ENCODE peak calls at places on chromosomes 13 and 19, in seven cellular contexts. Z is stimulated activated effector memory CD8-positive, alpha-beta T cell treated with anti-CD3 and anti-CD28 coated beads, Interleukin-12 subunit alpha, Interleukin-12 subunit beta, amount 100 ng/mL, for 72 hours; B is activated T-cell treated with anti-CD3 and anti-CD28 coated beads, Interleukin-2, amount 50 U/mL, for 72 hours; G is stimulated activated CD4-positive, alpha-beta T cell treated with anti-CD3 and anti-CD28 coated beads, Interleukin-1b, Interleukin-23, amount 100 ng/mL, for 24 hours; W is hypothalamus; R is SHP77; I is activated naive CD8-positive, alpha-beta T cell treated with anti-CD3 and anti-CD28 coated beads for 36 hours. M is an unnamed sample.

GRCh38 chr19:5395541-5395940 is 54.9 kb upstream of the PTPRS start:
- DNase-seq in B (no peak), G (no peak), R (no peak), I (no peak), Z (no peak), W (no peak), M (no peak)

GRCh38 chr19:5929646-5930045 is 15.6 kb downstream of the CAPS start:
- DNase-seq in Z (no peak), R (no peak), I (no peak), W (no peak), G (no peak), B (no peak), M (no peak)

GRCh38 chr13:98677398-98677797 is 75.1 kb downstream of the SLC15A1 start:
- DNase-seq in W (no peak), B (no peak), I (no peak), R (no peak), G (no peak), Z (no peak), M (no peak)

GRCh38 chr19:14728595-14728994 is 38.7 kb downstream of the ZNF333 start:
- DNase-seq in Z (no peak), I (no peak), G (no peak), W (no peak), R (no peak), B (no peak), M (no peak)

GRCh38 chr19:29687244-29687896 is 22.1 kb downstream of the PLEKHF1 start:
- DNase-seq in Z (no peak), I (peak), G (no peak), W (no peak), B (peak), R (no peak), M (no peak)

GRCh38 chr19:55459551-55459949 is 1.9 kb downstream of the ISOC2 start:
- DNase-seq in R (no peak), I (no peak), G (no peak), W (no peak), Z (no peak), B (no peak), M (no peak)

GRCh38 chr13:20002766-20003165 is 44.2 kb downstream of the ZMYM2 start:
- DNase-seq in I (no peak), Z (no peak), R (no peak), W (no peak), G (no peak), B (no peak), M (no peak)

GRCh38 chr13:113897161-113897560 is 33.3 kb upstream of the GAS6 start:
- DNase-seq in R (no peak), G (no peak), W (no peak), Z (no peak), I (no peak), B (no peak), M (no peak)

GRCh38 chr19:33373701-33374405 is at the start of gene CEBPG:
- DNase-seq in R (peak), G (peak), Z (no peak), I (peak), B (peak), W (no peak), M (no peak)

GRCh38 chr13:50156140-50156539 is 140.9 kb downstream of the KCNRG start:
- DNase-seq in R (no peak), W (no peak), I (no peak), G (no peak), Z (no peak), B (no peak), M (no peak)

GRCh38 chr19:47427241-47428176 is 8.2 kb upstream of the MEIS3 start:
- DNase-seq in W (no peak), B (peak), R (peak), G (peak), I (peak), Z (peak), M (peak)

GRCh38 chr13:101846701-101847100 is 394.2 kb downstream of the ITGBL1 start:
- DNase-seq in B (no peak), I (no peak), W (no peak), Z (no peak), R (no peak), G (no peak), M (no peak)

GRCh38 chr13:79541426-79542049 is 60.6 kb downstream of the NDFIP2 start:
- DNase-seq in B (no peak), G (no peak), Z (no peak), I (no peak), R (no peak), W (no peak), M (peak)

GRCh38 chr19:19205416-19206410 is 2.5 kb upstream of the NR2C2AP start:
- DNase-seq in G (no peak), I (no peak), B (no peak), R (no peak), W (peak), Z (no peak), M (no peak)

GRCh38 chr13:71274923-71275593 is 591.9 kb downstream of the DACH1 start:
- DNase-seq in B (no peak), I (no peak), W (no peak), Z (no peak), G (no peak), R (no peak), M (no peak)

GRCh38 chr13:30128095-30128494 is 179.3 kb downstream of the KATNAL1 start:
- DNase-seq in I (no peak), B (no peak), R (no peak), G (no peak), Z (no peak), W (no peak), M (no peak)